ENCODE peak calls at places on chromosome 13, in four cellular contexts. T is GM12878, I is K562, Y is HepG2. C is an unnamed sample.
A peak's percentile ranks its signal among the peaks of the same experiment; 100 is the strongest.

GRCh38 chr13:39038569-39038898 is 278 bp downstream of the NHLRC3 start:
- DNase-seq in T (no peak), I (no peak), Y (peak; percentile 17), C (peak; percentile 10)

GRCh38 chr13:51518847-51519246 is 65.4 kb upstream of the WDFY2 start:
- DNase-seq in T (no peak), I (no peak), Y (no peak), C (no peak)

GRCh38 chr13:20664304-20664703 is 39.2 kb upstream of the IL17D start:
- DNase-seq in T (no peak), I (no peak), Y (no peak), C (no peak)

GRCh38 chr13:46377554-46377953 is 9.5 kb downstream of the RUBCNL start:
- DNase-seq in T (no peak), I (no peak), Y (no peak), C (no peak)

GRCh38 chr13:110347535-110348308 is 40.6 kb downstream of the COL4A2 start:
- DNase-seq in T (no peak), I (no peak), Y (peak; percentile 7), C (peak; percentile 53)

GRCh38 chr13:44165172-44165894 is 208.3 kb upstream of the SERP2 start:
- DNase-seq in T (no peak), I (no peak), Y (no peak), C (no peak)

GRCh38 chr13:32624441-32624840 is 38.2 kb downstream of the PDS5B start:
- DNase-seq in T (no peak), I (no peak), Y (no peak), C (no peak)

GRCh38 chr13:98217597-98217996 is 40.5 kb upstream of the RNF113B start:
- DNase-seq in T (no peak), I (no peak), Y (no peak), C (no peak)

GRCh38 chr13:44649118-44649455 is 73.0 kb upstream of the TSC22D1 start:
- DNase-seq in T (no peak), I (no peak), Y (no peak), C (no peak)

GRCh38 chr13:43981512-43982301 is 102.0 kb downstream of the LACC1 start:
- DNase-seq in T (no peak), I (no peak), Y (no peak), C (no peak)

GRCh38 chr13:46679369-46680180 is 117.4 kb downstream of the ESD start:
- DNase-seq in T (peak; percentile 53), I (no peak), Y (peak; percentile 9), C (no peak)

GRCh38 chr13:50592412-50593145 is 250.9 kb downstream of the DLEU7 start:
- DNase-seq in T (no peak), I (no peak), Y (no peak), C (no peak)

GRCh38 chr13:93723316-93723715 is 496.7 kb downstream of the GPC6 start:
- DNase-seq in T (no peak), I (no peak), Y (no peak), C (no peak)

GRCh38 chr13:23021921-23022320 is 158.9 kb upstream of the SGCG start:
- DNase-seq in T (no peak), I (no peak), Y (no peak), C (no peak)

GRCh38 chr13:51524846-51525566 is 59.3 kb upstream of the WDFY2 start:
- DNase-seq in T (no peak), I (no peak), Y (no peak), C (no peak)

DNA sequence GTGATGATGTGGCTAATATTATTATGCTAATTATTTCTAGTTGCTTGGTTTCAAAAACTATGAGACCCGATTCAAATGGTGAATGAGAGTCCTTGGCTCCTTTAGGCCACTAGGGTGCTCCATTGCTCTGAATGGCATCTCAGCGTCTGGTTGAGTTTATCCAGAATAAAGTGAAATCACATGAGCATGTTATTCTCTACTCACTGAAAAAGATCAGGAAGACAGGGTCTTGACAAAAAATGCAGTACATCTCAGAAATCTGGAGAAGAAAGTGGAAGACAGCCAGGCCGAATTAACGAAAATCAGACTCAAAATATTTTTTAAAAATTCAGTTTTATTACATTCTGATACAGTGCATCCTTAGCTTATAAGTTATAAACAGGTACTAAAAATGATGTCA is 516.2 kb downstream of the MYO16 start:
- DNase-seq in T (no peak), I (peak; percentile 8), Y (peak; percentile 13), C (peak; percentile 78)
- TF ChIP-seq CHD2 in T (no peak), I (no peak), Y (no peak), C (no peak)

DNA sequence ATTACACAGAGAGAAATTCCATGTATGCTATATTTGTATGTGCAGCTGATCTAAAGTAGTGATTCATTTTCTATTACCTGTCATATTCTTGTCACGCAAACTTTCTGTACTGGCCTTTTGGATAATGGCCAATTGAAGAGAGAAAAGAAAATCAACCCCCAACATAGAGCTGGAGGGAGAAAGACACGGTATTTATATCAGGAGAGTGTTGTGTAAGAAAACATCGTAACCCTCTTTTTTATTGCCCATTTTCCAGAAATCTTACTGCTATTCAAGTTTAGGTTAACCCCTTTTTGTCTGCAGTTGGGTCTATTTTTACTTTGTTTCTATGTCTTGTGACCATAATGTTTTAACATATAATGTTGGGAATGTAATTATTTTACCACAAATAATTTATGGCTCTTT is 27.9 kb downstream of the DGKH start:
- DNase-seq in T (no peak), I (no peak), Y (no peak), C (no peak)
- TF ChIP-seq ESRRA in T (no peak), I (no peak), Y (no peak), C (no peak)

GRCh38 chr13:59300347-59301165 is 863.2 kb downstream of the DIAPH3 start:
- DNase-seq in T (no peak), I (peak; percentile 9), Y (no peak), C (no peak)
- TF ChIP-seq USF2 in T (no peak), I (no peak), Y (no peak), C (no peak)

GRCh38 chr13:108943842-108944241 is 314.4 kb downstream of the MYO16 start:
- DNase-seq in T (no peak), I (no peak), Y (no peak), C (no peak)

GRCh38 chr13:108950333-108951010 is 321.1 kb downstream of the MYO16 start:
- DNase-seq in T (no peak), I (no peak), Y (no peak), C (no peak)

GRCh38 chr13:108948269-108948671 is 318.9 kb downstream of the MYO16 start:
- DNase-seq in T (no peak), I (no peak), Y (peak; percentile 24), C (peak; percentile 35)

GRCh38 chr13:108944760-108945159 is 315.3 kb downstream of the MYO16 start:
- DNase-seq in T (no peak), I (no peak), Y (no peak), C (no peak)

DNA sequence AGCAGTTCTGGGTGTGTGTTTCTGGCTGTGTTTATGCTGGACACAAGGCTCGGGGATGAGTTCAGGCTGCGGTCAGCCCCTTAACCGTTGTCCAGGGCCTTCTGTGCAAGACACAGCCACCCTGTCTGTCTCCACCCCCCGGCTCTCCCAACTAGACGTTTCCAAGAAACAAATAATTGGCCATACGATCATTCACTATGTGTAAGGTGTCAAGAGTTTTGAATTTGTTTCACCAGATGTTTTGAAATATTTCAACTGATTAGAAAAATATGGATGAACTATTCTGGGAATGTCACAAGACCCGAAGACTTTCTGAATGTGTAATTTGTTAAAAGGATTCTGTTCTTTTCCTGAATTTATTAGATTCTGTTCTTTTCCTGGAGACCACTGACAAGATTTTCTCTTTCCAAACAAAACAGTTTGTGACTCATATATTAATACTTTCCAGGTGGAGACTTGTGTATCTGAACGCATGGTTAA is 318.2 kb downstream of the MYO16 start:
- DNase-seq in T (no peak), I (no peak), Y (no peak), C (no peak)
- TF ChIP-seq CHD2 in T (no peak), I (no peak), Y (no peak), C (no peak)

DNA sequence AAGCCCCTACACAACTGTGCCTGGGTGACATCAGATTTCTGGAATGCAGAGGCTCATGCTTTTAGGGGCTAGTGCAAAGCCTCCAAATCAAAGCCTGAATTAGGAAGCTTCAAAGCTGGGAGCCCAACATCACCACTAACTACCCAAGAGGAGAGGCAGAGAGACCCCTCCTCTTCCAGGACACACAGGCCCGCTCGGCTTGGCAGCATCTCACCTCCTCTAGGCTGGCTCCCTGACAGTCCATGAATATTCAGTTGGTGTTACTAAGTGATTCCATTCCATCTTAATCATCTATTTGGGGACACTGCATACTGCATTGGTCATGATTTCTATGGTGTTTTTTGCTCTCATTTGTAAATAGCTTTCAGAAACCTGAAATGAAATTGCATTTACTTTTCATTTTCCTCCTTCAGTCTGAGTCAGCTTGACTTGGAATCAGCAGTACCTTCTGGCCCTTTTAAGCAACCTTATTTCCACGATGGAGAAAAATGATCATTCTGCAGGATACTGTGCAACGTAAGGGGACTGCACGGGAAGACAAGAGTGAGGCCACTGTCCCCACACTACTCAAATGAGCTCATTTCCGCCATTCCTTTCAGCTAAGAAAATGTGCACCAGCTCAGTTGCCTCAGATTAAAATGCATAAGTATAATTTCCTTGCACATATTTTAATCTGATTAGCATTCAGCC is 219.8 kb downstream of the RFC3 start:
- DNase-seq in T (no peak), I (no peak), Y (no peak), C (no peak)
- TF ChIP-seq ESRRA in T (no peak), I (no peak), Y (no peak), C (no peak)

DNA sequence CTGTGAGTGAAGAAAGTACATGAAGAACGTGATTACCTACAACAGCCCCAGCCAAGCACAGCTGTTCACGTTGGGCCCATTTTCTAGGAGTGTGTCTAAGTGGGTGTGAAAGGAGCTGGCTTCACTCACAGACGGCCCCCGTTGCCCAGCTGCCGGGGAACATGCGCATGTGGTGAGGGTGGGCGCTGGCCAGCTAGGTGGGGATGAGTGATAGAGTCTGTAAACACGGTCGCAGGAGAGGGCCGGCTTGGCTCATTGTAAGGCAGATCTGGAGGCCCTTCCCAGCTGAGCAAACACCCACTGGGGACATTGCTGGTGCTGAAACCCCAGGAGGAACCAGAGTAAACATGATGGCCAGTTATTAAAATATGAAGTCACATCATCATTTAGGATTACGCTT is 160.5 kb downstream of the TEX29 start:
- DNase-seq in T (no peak), I (no peak), Y (no peak), C (no peak)
- TF ChIP-seq USF2 in T (no peak), I (no peak), Y (no peak), C (no peak)

GRCh38 chr13:42490676-42491075 is 83.3 kb upstream of the TNFSF11 start:
- DNase-seq in T (no peak), I (no peak), Y (no peak), C (no peak)

GRCh38 chr13:42495751-42496150 is 78.2 kb upstream of the TNFSF11 start:
- DNase-seq in T (no peak), I (no peak), Y (no peak), C (no peak)

GRCh38 chr13:42495256-42495655 is 78.7 kb upstream of the TNFSF11 start:
- DNase-seq in T (no peak), I (no peak), Y (no peak), C (no peak)

GRCh38 chr13:42494157-42494556 is 79.8 kb upstream of the TNFSF11 start:
- DNase-seq in T (no peak), I (no peak), Y (no peak), C (no peak)

GRCh38 chr13:42492372-42492920 is 81.5 kb upstream of the TNFSF11 start:
- DNase-seq in T (no peak), I (no peak), Y (no peak), C (no peak)
- TF ChIP-seq CHD2 in T (no peak), I (no peak), Y (no peak), C (no peak)

GRCh38 chr13:75357576-75358295 is 124.2 kb downstream of the TBC1D4 start:
- DNase-seq in T (no peak), I (peak; percentile 61), Y (peak; percentile 69), C (peak; percentile 47)
- TF ChIP-seq ESRRA in T (no peak), I (no peak), Y (no peak), C (no peak)